ENCODE peak calls at places on chromosomes 1 and 21, in four cellular contexts. T is body of pancreas, U is HEK293T, K is HTR-8/SVneo. M is an unnamed sample.

GRCh38 chr1:214476229-214476957 is 75.0 kb downstream of the PTPN14 start:
- DNase-seq in T (no peak), U (no peak), K (no peak), M (no peak)

GRCh38 chr1:165905853-165906252 is 78.4 kb downstream of the UCK2 start:
- DNase-seq in T (no peak), U (no peak), K (no peak), M (no peak)

GRCh38 chr1:4631321-4631720 is 23.1 kb upstream of the AJAP1 start:
- DNase-seq in T (no peak), U (no peak), K (no peak), M (no peak)

GRCh38 chr21:25809013-25809412 is 74.2 kb downstream of the GABPA start:
- DNase-seq in T (no peak), U (no peak), K (no peak), M (no peak)

GRCh38 chr1:147577033-147577773 is 35.9 kb downstream of the BCL9 start:
- DNase-seq in T (no peak), U (no peak), K (no peak), M (no peak)

GRCh38 chr1:228839656-228840055 is 104.4 kb downstream of the RHOU start:
- DNase-seq in T (no peak), U (no peak), K (no peak), M (no peak)

GRCh38 chr1:1073743-1074587 is at the start of gene RNF223:
- DNase-seq in T (peak), U (no peak), K (no peak), M (peak)

GRCh38 chr21:37627074-37627473 is 260.5 kb downstream of the DYRK1A start:
- DNase-seq in T (no peak), U (no peak), K (no peak), M (no peak)

GRCh38 chr1:248849152-248849551 is 9.7 kb downstream of the ZNF692 start:
- DNase-seq in T (no peak), U (no peak), K (no peak), M (no peak)

GRCh38 chr21:44930543-44930981 is 9.3 kb upstream of the SLX9 start:
- DNase-seq in T (no peak), U (no peak), K (no peak), M (no peak)

GRCh38 chr1:247294282-247294681 is 37.4 kb downstream of the ZNF496 start:
- DNase-seq in T (no peak), U (no peak), K (peak), M (no peak)

GRCh38 chr1:236794585-236795034 is 482 bp upstream of the MTR start:
- DNase-seq in T (no peak), U (no peak), K (no peak), M (no peak)